ENCODE peak calls at places on chromosome 21, in five cellular contexts. One of them, this sample, is unnamed. For H3K9me3, the result is how much of the 10 kb centered on the place peaks cover.

GRCh38 chr21:14414932-14415508 is 32.1 kb upstream of the HSPA13 start:
- DNase-seq in transverse colon: no peak
- DNase-seq in prostate gland: no peak
- DNase-seq in CD4-positive, alpha-beta T cell: no peak
- DNase-seq in AG04450: no peak
- DNase-seq in this sample: no peak

GRCh38 chr21:37367758-37368535 is 1.4 kb downstream of the DYRK1A start:
- DNase-seq in prostate gland: peak
- DNase-seq in transverse colon: peak
- DNase-seq in AG04450: no peak
- DNase-seq in CD4-positive, alpha-beta T cell: no peak
- DNase-seq in this sample: peak

GRCh38 chr21:24456358-24456757 is 1150.9 kb downstream of the MRPL39 start:
- DNase-seq in transverse colon: no peak
- DNase-seq in CD4-positive, alpha-beta T cell: no peak
- DNase-seq in prostate gland: no peak
- DNase-seq in AG04450: no peak
- DNase-seq in this sample: no peak

GRCh38 chr21:44773291-44773932 is 28.2 kb downstream of the UBE2G2 start:
- DNase-seq in prostate gland: peak
- DNase-seq in CD4-positive, alpha-beta T cell: no peak
- DNase-seq in transverse colon: no peak
- DNase-seq in AG04450: no peak
- DNase-seq in this sample: peak

GRCh38 chr21:31173881-31174555 is 135.7 kb upstream of the KRTAP19-8 start:
- DNase-seq in AG04450: no peak
- DNase-seq in CD4-positive, alpha-beta T cell: no peak
- DNase-seq in prostate gland: no peak
- DNase-seq in transverse colon: no peak
- DNase-seq in this sample: peak

GRCh38 chr21:37673801-37674575 is 242.3 kb downstream of the KCNJ6 start:
- DNase-seq in prostate gland: no peak
- DNase-seq in AG04450: no peak
- DNase-seq in transverse colon: no peak
- DNase-seq in CD4-positive, alpha-beta T cell: no peak
- DNase-seq in this sample: no peak

GRCh38 chr21:15841856-15842564 is 112.2 kb downstream of the USP25 start:
- DNase-seq in CD4-positive, alpha-beta T cell: no peak
- DNase-seq in prostate gland: no peak
- DNase-seq in AG04450: peak
- DNase-seq in transverse colon: no peak
- DNase-seq in this sample: no peak

GRCh38 chr21:31282095-31282709 is 61.9 kb downstream of the TIAM1 start:
- DNase-seq in transverse colon: peak
- DNase-seq in CD4-positive, alpha-beta T cell: no peak
- DNase-seq in AG04450: peak
- DNase-seq in prostate gland: no peak
- DNase-seq in this sample: peak

GRCh38 chr21:38511198-38511597 is 12.9 kb upstream of the ERG start:
- DNase-seq in prostate gland: no peak
- DNase-seq in AG04450: no peak
- DNase-seq in transverse colon: no peak
- DNase-seq in CD4-positive, alpha-beta T cell: no peak
- DNase-seq in this sample: no peak

GRCh38 chr21:39189857-39190604 is 6.8 kb upstream of the PSMG1 start:
- DNase-seq in transverse colon: no peak
- DNase-seq in CD4-positive, alpha-beta T cell: no peak
- DNase-seq in prostate gland: no peak
- DNase-seq in AG04450: no peak
- DNase-seq in this sample: no peak

GRCh38 chr21:29989634-29990234 is 49.9 kb upstream of the GRIK1 start:
- DNase-seq in transverse colon: no peak
- DNase-seq in AG04450: no peak
- DNase-seq in prostate gland: no peak
- DNase-seq in CD4-positive, alpha-beta T cell: no peak
- DNase-seq in this sample: no peak

GRCh38 chr21:25449950-25450349 is 157.3 kb downstream of the MRPL39 start:
- DNase-seq in prostate gland: no peak
- DNase-seq in CD4-positive, alpha-beta T cell: no peak
- DNase-seq in transverse colon: no peak
- DNase-seq in AG04450: no peak
- DNase-seq in this sample: no peak

GRCh38 chr21:40685121-40685630 is 161.8 kb downstream of the DSCAM start:
- DNase-seq in transverse colon: no peak
- DNase-seq in CD4-positive, alpha-beta T cell: no peak
- DNase-seq in AG04450: no peak
- DNase-seq in prostate gland: no peak
- DNase-seq in this sample: no peak

GRCh38 chr21:32120231-32120630 is 158.6 kb downstream of the MIS18A start:
- DNase-seq in CD4-positive, alpha-beta T cell: no peak
- DNase-seq in transverse colon: no peak
- DNase-seq in prostate gland: no peak
- DNase-seq in AG04450: no peak
- DNase-seq in this sample: no peak

GRCh38 chr21:22885079-22885478 is 1886.9 kb downstream of the NCAM2 start:
- DNase-seq in CD4-positive, alpha-beta T cell: no peak
- DNase-seq in transverse colon: no peak
- DNase-seq in prostate gland: no peak
- DNase-seq in AG04450: no peak
- DNase-seq in this sample: no peak

GRCh38 chr21:44686843-44687561 is 5.0 kb upstream of the KRTAP12-1 start:
- DNase-seq in prostate gland: peak
- DNase-seq in transverse colon: no peak
- DNase-seq in CD4-positive, alpha-beta T cell: no peak
- DNase-seq in AG04450: no peak
- DNase-seq in this sample: no peak

GRCh38 chr21:38474796-38475195 is 23.5 kb downstream of the ERG start:
- DNase-seq in prostate gland: no peak
- DNase-seq in CD4-positive, alpha-beta T cell: no peak
- DNase-seq in transverse colon: no peak
- DNase-seq in AG04450: no peak
- DNase-seq in this sample: no peak

GRCh38 chr21:31136891-31137290 is 98.6 kb upstream of the KRTAP19-8 start:
- DNase-seq in CD4-positive, alpha-beta T cell: no peak
- DNase-seq in transverse colon: no peak
- DNase-seq in AG04450: peak
- DNase-seq in prostate gland: no peak
- DNase-seq in this sample: no peak

GRCh38 chr21:31857096-31857495 is 15.7 kb upstream of the HUNK start:
- DNase-seq in prostate gland: no peak
- DNase-seq in AG04450: no peak
- DNase-seq in transverse colon: no peak
- DNase-seq in CD4-positive, alpha-beta T cell: no peak
- DNase-seq in this sample: no peak

GRCh38 chr21:35924714-35925301 is 135.5 kb downstream of the SETD4 start:
- DNase-seq in AG04450: peak
- DNase-seq in transverse colon: no peak
- DNase-seq in CD4-positive, alpha-beta T cell: no peak
- DNase-seq in prostate gland: no peak
- DNase-seq in this sample: no peak

GRCh38 chr21:23950344-23950743 is 1656.9 kb downstream of the MRPL39 start:
- DNase-seq in AG04450: no peak
- DNase-seq in CD4-positive, alpha-beta T cell: no peak
- DNase-seq in prostate gland: no peak
- DNase-seq in transverse colon: no peak
- DNase-seq in this sample: no peak

GRCh38 chr21:37032877-37033471 is 26.5 kb downstream of the RIPPLY3 start:
- DNase-seq in prostate gland: no peak
- DNase-seq in CD4-positive, alpha-beta T cell: no peak
- DNase-seq in AG04450: peak
- DNase-seq in transverse colon: no peak
- DNase-seq in this sample: no peak

GRCh38 chr21:14722841-14723483 is 176.8 kb upstream of the SAMSN1 start:
- DNase-seq in transverse colon: no peak
- DNase-seq in prostate gland: no peak
- DNase-seq in CD4-positive, alpha-beta T cell: no peak
- DNase-seq in AG04450: no peak
- DNase-seq in this sample: no peak

GRCh38 chr21:43667191-43667904 is 8.0 kb downstream of the RRP1B start:
- DNase-seq in transverse colon: no peak
- DNase-seq in CD4-positive, alpha-beta T cell: no peak
- DNase-seq in prostate gland: no peak
- DNase-seq in AG04450: no peak
- DNase-seq in this sample: no peak

GRCh38 chr21:37536616-37537278 is 170.2 kb downstream of the DYRK1A start:
- DNase-seq in CD4-positive, alpha-beta T cell: no peak
- DNase-seq in transverse colon: no peak
- DNase-seq in prostate gland: no peak
- DNase-seq in AG04450: no peak
- DNase-seq in this sample: no peak

GRCh38 chr21:35426484-35426883 is 377.4 kb upstream of the RUNX1 start:
- DNase-seq in transverse colon: no peak
- DNase-seq in AG04450: no peak
- DNase-seq in prostate gland: no peak
- DNase-seq in CD4-positive, alpha-beta T cell: no peak
- DNase-seq in this sample: no peak

GRCh38 chr21:33390479-33390878 is 12.7 kb upstream of the IFNGR2 start:
- DNase-seq in CD4-positive, alpha-beta T cell: no peak
- DNase-seq in AG04450: no peak
- DNase-seq in prostate gland: no peak
- DNase-seq in transverse colon: no peak
- DNase-seq in this sample: no peak

GRCh38 chr21:33384851-33385331 is 18.3 kb upstream of the IFNGR2 start:
- DNase-seq in CD4-positive, alpha-beta T cell: no peak
- DNase-seq in prostate gland: no peak
- DNase-seq in AG04450: no peak
- DNase-seq in transverse colon: no peak
- DNase-seq in this sample: no peak

GRCh38 chr21:33388188-33388587 is 15.0 kb upstream of the IFNGR2 start:
- DNase-seq in prostate gland: no peak
- DNase-seq in transverse colon: no peak
- DNase-seq in CD4-positive, alpha-beta T cell: no peak
- DNase-seq in AG04450: no peak
- DNase-seq in this sample: no peak

GRCh38 chr21:33383056-33383888 is 19.9 kb upstream of the IFNGR2 start:
- DNase-seq in prostate gland: peak
- DNase-seq in CD4-positive, alpha-beta T cell: peak
- DNase-seq in transverse colon: peak
- DNase-seq in AG04450: no peak
- DNase-seq in this sample: peak

DNA sequence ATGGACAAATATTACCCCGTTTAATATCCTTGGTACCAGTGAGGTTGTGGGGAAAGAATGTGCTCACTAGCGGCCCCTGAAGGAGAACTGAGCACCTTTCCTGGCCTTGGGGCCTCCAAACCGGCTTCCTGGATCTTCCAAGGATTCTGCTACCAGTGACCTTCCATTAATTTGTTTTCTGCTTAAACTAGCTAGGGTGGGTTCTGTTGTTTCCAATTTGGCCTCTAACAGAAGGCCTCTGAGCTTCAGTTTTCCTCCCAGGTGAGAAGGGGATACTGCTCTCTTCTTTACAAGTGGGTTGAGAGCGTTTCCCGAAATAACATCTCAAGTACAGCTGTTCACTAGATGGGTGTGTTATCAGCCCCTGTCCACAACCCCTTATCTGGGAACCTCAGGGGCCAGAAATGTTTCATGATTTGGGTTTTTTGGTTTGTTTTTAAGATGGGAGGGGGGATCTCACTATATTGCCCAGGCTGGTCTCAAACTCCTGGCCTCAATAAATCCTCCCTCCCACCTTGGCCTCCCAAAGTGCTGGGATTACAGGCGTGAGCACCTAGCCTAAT is 16.9 kb upstream of the IFNGR2 start:
- DNase-seq in transverse colon: no peak
- DNase-seq in CD4-positive, alpha-beta T cell: no peak
- DNase-seq in AG04450: no peak
- DNase-seq in prostate gland: no peak
- DNase-seq in this sample: no peak
- TF ChIP-seq CTCF in transverse colon: no peak
- TF ChIP-seq CTCF in CD4-positive, alpha-beta T cell: no peak
- TF ChIP-seq CTCF in AG04450: peak
- TF ChIP-seq CTCF in prostate gland: no peak
- TF ChIP-seq CTCF in this sample: no peak

GRCh38 chr21:34166468-34166867 is 93.1 kb downstream of the MRPS6 start:
- DNase-seq in CD4-positive, alpha-beta T cell: no peak
- DNase-seq in transverse colon: no peak
- DNase-seq in AG04450: no peak
- DNase-seq in prostate gland: no peak
- DNase-seq in this sample: no peak
- H3K9me3 ChIP-seq in CD4-positive, alpha-beta T cell: half or more
- H3K9me3 ChIP-seq in transverse colon: half or more
- H3K9me3 ChIP-seq in AG04450: under half
- H3K9me3 ChIP-seq in prostate gland: under half
- H3K9me3 ChIP-seq in this sample: half or more

DNA sequence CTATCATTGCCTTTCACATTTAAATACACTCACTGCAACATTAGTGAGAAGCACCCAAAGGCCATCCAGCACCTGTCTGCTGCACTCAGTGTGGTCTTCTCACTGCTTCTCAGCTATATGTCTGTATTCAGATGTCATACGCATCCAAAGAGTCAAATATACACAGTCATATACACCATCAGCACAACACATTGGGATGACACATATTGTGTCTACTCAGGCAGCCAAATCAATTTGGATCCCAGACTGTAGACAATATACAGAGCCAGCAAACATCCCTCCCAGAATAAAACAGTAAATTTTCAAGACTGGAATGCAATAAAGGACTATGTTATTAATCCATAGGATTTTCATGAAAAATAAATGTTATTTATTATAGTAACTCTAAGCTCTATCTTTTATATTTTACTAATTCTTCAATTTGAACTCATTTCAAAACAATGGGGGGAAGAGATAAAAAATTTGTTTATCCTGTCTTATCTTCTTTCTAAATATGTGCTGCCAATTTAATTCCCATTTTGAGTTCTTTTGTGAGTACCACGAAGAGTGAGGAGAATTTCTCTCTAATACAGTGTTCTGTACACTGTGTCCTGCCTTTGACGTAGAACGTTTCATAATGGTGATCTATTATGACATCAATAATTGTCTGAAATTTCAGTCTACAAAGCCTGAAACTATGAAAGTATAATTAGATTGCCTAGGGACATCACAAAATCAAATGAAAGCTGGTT is 602.2 kb upstream of the CXADR start:
- DNase-seq in prostate gland: no peak
- DNase-seq in AG04450: no peak
- DNase-seq in CD4-positive, alpha-beta T cell: no peak
- DNase-seq in transverse colon: no peak
- DNase-seq in this sample: no peak
- TF ChIP-seq CTCF in prostate gland: no peak
- TF ChIP-seq CTCF in AG04450: no peak
- TF ChIP-seq CTCF in CD4-positive, alpha-beta T cell: no peak
- TF ChIP-seq CTCF in transverse colon: no peak
- TF ChIP-seq CTCF in this sample: no peak

GRCh38 chr21:27023186-27023585 is 56.3 kb upstream of the ADAMTS5 start:
- DNase-seq in prostate gland: no peak
- DNase-seq in transverse colon: no peak
- DNase-seq in CD4-positive, alpha-beta T cell: no peak
- DNase-seq in AG04450: no peak
- DNase-seq in this sample: no peak

GRCh38 chr21:27024971-27025370 is 58.1 kb upstream of the ADAMTS5 start:
- DNase-seq in transverse colon: no peak
- DNase-seq in CD4-positive, alpha-beta T cell: no peak
- DNase-seq in AG04450: no peak
- DNase-seq in prostate gland: no peak
- DNase-seq in this sample: no peak

GRCh38 chr21:27024316-27024715 is 57.4 kb upstream of the ADAMTS5 start:
- DNase-seq in prostate gland: no peak
- DNase-seq in transverse colon: no peak
- DNase-seq in CD4-positive, alpha-beta T cell: no peak
- DNase-seq in AG04450: no peak
- DNase-seq in this sample: no peak

GRCh38 chr21:27021046-27021445 is 54.2 kb upstream of the ADAMTS5 start:
- DNase-seq in transverse colon: no peak
- DNase-seq in prostate gland: no peak
- DNase-seq in AG04450: no peak
- DNase-seq in CD4-positive, alpha-beta T cell: no peak
- DNase-seq in this sample: no peak

GRCh38 chr21:27021801-27022200 is 54.9 kb upstream of the ADAMTS5 start:
- DNase-seq in prostate gland: no peak
- DNase-seq in CD4-positive, alpha-beta T cell: no peak
- DNase-seq in transverse colon: no peak
- DNase-seq in AG04450: no peak
- DNase-seq in this sample: no peak
- H3K9me3 ChIP-seq in prostate gland: under half
- H3K9me3 ChIP-seq in CD4-positive, alpha-beta T cell: under half
- H3K9me3 ChIP-seq in transverse colon: under half
- H3K9me3 ChIP-seq in AG04450: under half
- H3K9me3 ChIP-seq in this sample: under half